ENCODE peak calls at places on chromosomes 13 and 19, in nine cellular contexts. L, V, T, G, P, I, X, E and O are unnamed samples.

GRCh38 chr13:79741006-79741405 is 260.1 kb downstream of the NDFIP2 start:
- DNase-seq in I (no peak), E (no peak), V (no peak), L (no peak), T (no peak), G (no peak), X (peak), P (no peak), O (peak)

GRCh38 chr13:51801631-51802099 is 2.3 kb downstream of the DHRS12 start:
- DNase-seq in X (no peak), I (peak), T (no peak), G (peak), L (no peak), E (no peak), P (peak), V (no peak), O (peak)

GRCh38 chr13:50386527-50387123 is 371.4 kb downstream of the KCNRG start:
- DNase-seq in I (no peak), T (no peak), L (no peak), V (no peak), G (no peak), P (peak), X (peak), E (no peak), O (no peak)

GRCh38 chr19:14475251-14476073 is at the start of gene PTGER1:
- DNase-seq in T (peak), G (no peak), P (no peak), I (peak), V (no peak), L (no peak), E (no peak), X (peak), O (no peak)

GRCh38 chr19:13633109-13633508 is 126.8 kb upstream of the CACNA1A start:
- DNase-seq in I (peak), G (no peak), L (no peak), E (no peak), T (no peak), X (peak), P (no peak), V (no peak), O (peak)

GRCh38 chr13:109145631-109146030 is 516.2 kb downstream of the MYO16 start:
- DNase-seq in V (no peak), T (peak), I (peak), L (no peak), P (no peak), X (peak), E (no peak), G (peak), O (peak)

GRCh38 chr13:50800091-50800739 is 43.3 kb downstream of the DLEU7 start:
- DNase-seq in V (no peak), T (no peak), E (no peak), I (no peak), G (no peak), L (no peak), X (no peak), P (no peak), O (no peak)

GRCh38 chr19:17458970-17459369 is 1.8 kb downstream of the NXNL1 start:
- DNase-seq in T (no peak), V (no peak), G (no peak), E (no peak), P (no peak), L (no peak), I (no peak), X (no peak), O (no peak)

GRCh38 chr13:99417151-99417820 is 84.0 kb upstream of the TM9SF2 start:
- DNase-seq in T (no peak), E (no peak), P (peak), V (no peak), G (no peak), L (no peak), I (no peak), X (no peak), O (no peak)

GRCh38 chr19:6041071-6041470 is 63.1 kb upstream of the RANBP3 start:
- DNase-seq in G (no peak), P (no peak), V (no peak), X (no peak), T (no peak), I (no peak), E (no peak), L (no peak), O (no peak)

GRCh38 chr19:46904114-46905060 is 43.6 kb downstream of the ARHGAP35 start:
- DNase-seq in G (peak), V (no peak), P (peak), E (no peak), X (no peak), T (no peak), I (peak), L (no peak), O (no peak)

GRCh38 chr13:31046711-31047279 is 114.3 kb downstream of the TEX26 start:
- DNase-seq in V (no peak), L (no peak), G (no peak), E (no peak), X (peak), I (no peak), T (no peak), P (no peak), O (peak)

GRCh38 chr19:46896076-46896794 is 35.4 kb downstream of the ARHGAP35 start:
- DNase-seq in X (no peak), L (no peak), P (no peak), I (no peak), V (no peak), E (no peak), T (peak), G (no peak), O (no peak)

GRCh38 chr19:35590875-35591274 is 4.9 kb downstream of the PMIS2 start:
- DNase-seq in T (no peak), X (no peak), E (no peak), P (no peak), G (no peak), L (no peak), V (no peak), I (no peak), O (no peak)

GRCh38 chr13:25848822-25849740 is 202.7 kb downstream of the SHISA2 start:
- DNase-seq in T (no peak), V (no peak), G (no peak), X (no peak), I (no peak), L (no peak), E (no peak), P (no peak), O (no peak)

GRCh38 chr13:21020581-21020980 is 40.8 kb downstream of the LATS2 start:
- DNase-seq in P (no peak), G (no peak), I (no peak), V (no peak), E (no peak), X (no peak), T (no peak), L (no peak), O (no peak)

GRCh38 chr19:7492142-7493055 is 3.6 kb upstream of the PEX11G start:
- DNase-seq in G (no peak), E (no peak), L (no peak), I (peak), V (no peak), X (no peak), P (no peak), T (peak), O (no peak)

GRCh38 chr19:34171539-34171876 is 796 bp upstream of the LSM14A start:
- DNase-seq in G (no peak), E (no peak), P (no peak), V (peak), L (no peak), T (peak), X (no peak), I (peak), O (no peak)

GRCh38 chr13:57637515-57637914 is 6.0 kb downstream of the PCDH17 start:
- DNase-seq in X (no peak), G (no peak), I (no peak), P (no peak), V (no peak), L (no peak), T (no peak), E (no peak), O (no peak)

GRCh38 chr13:24288870-24289269 is 20.5 kb upstream of the C1QTNF9 start:
- DNase-seq in V (no peak), E (no peak), G (no peak), X (no peak), P (no peak), L (no peak), I (no peak), T (peak), O (no peak)

GRCh38 chr13:86741762-86742285 is 929.3 kb upstream of the SLITRK5 start:
- DNase-seq in E (no peak), T (no peak), I (no peak), V (no peak), G (no peak), L (no peak), P (no peak), X (no peak), O (no peak)

GRCh38 chr13:48908381-48909087 is 67.2 kb upstream of the FNDC3A start:
- DNase-seq in X (no peak), T (no peak), I (no peak), E (no peak), P (no peak), L (no peak), V (no peak), G (no peak), O (no peak)

GRCh38 chr13:41905600-41906254 is 55.2 kb downstream of the VWA8 start:
- DNase-seq in G (no peak), P (no peak), T (peak), I (peak), X (peak), E (no peak), V (no peak), L (peak), O (peak)

GRCh38 chr13:35984776-35985453 is 146.3 kb downstream of the DCLK1 start:
- DNase-seq in T (peak), I (no peak), L (no peak), V (no peak), G (peak), P (no peak), X (peak), E (no peak), O (no peak)

GRCh38 chr13:80477641-80478443 is 136.9 kb upstream of the SPRY2 start:
- DNase-seq in L (no peak), E (no peak), G (no peak), I (no peak), T (no peak), V (no peak), P (no peak), X (no peak), O (no peak)